ENCODE peak calls at places on chromosomes 7 and 10, in eight cellular contexts. One of them, this sample, is unnamed.

GRCh38 chr10:88850712-88851111 is 932 bp downstream of the ANKRD22 start:
- DNase-seq in colonic mucosa: no peak
- DNase-seq in transverse colon: no peak
- DNase-seq in breast epithelium: no peak
- DNase-seq in WERI-Rb-1: no peak
- DNase-seq in K562: no peak
- DNase-seq in RWPE1: no peak
- DNase-seq in endothelial cell of umbilical vein: no peak
- DNase-seq in this sample: no peak

GRCh38 chr10:51117794-51118193 is 43.5 kb downstream of the PRKG1 start:
- DNase-seq in colonic mucosa: no peak
- DNase-seq in transverse colon: no peak
- DNase-seq in breast epithelium: no peak
- DNase-seq in WERI-Rb-1: no peak
- DNase-seq in K562: no peak
- DNase-seq in RWPE1: no peak
- DNase-seq in endothelial cell of umbilical vein: no peak
- DNase-seq in this sample: no peak

GRCh38 chr10:122571892-122572291 is 11.3 kb downstream of the DMBT1 start:
- DNase-seq in colonic mucosa: no peak
- DNase-seq in transverse colon: no peak
- DNase-seq in breast epithelium: no peak
- DNase-seq in WERI-Rb-1: no peak
- DNase-seq in K562: no peak
- DNase-seq in RWPE1: no peak
- DNase-seq in endothelial cell of umbilical vein: no peak
- DNase-seq in this sample: no peak

GRCh38 chr7:116607299-116607698 is 64.7 kb upstream of the MET start:
- DNase-seq in colonic mucosa: no peak
- DNase-seq in transverse colon: no peak
- DNase-seq in breast epithelium: no peak
- DNase-seq in WERI-Rb-1: no peak
- DNase-seq in K562: no peak
- DNase-seq in RWPE1: no peak
- DNase-seq in endothelial cell of umbilical vein: no peak
- DNase-seq in this sample: no peak

GRCh38 chr10:72261323-72262018 is 12.3 kb upstream of the DDIT4 start:
- DNase-seq in colonic mucosa: peak; percentile 46
- DNase-seq in transverse colon: peak; percentile 35
- DNase-seq in breast epithelium: no peak
- DNase-seq in WERI-Rb-1: no peak
- DNase-seq in K562: peak; percentile 50
- DNase-seq in RWPE1: no peak
- DNase-seq in endothelial cell of umbilical vein: peak; percentile 22
- DNase-seq in this sample: peak; percentile 33

GRCh38 chr10:25933653-25934608 is at the start of gene MYO3A:
- DNase-seq in colonic mucosa: no peak
- DNase-seq in transverse colon: no peak
- DNase-seq in breast epithelium: no peak
- DNase-seq in WERI-Rb-1: peak; percentile 34
- DNase-seq in K562: no peak
- DNase-seq in RWPE1: no peak
- DNase-seq in endothelial cell of umbilical vein: no peak
- DNase-seq in this sample: peak; percentile 44

GRCh38 chr10:18659784-18660561 is 742 bp downstream of the ARL5B start:
- DNase-seq in colonic mucosa: peak; percentile 85
- DNase-seq in transverse colon: peak; percentile 76
- DNase-seq in breast epithelium: peak; percentile 49
- DNase-seq in WERI-Rb-1: no peak
- DNase-seq in K562: peak; percentile 21
- DNase-seq in RWPE1: peak; percentile 59
- DNase-seq in endothelial cell of umbilical vein: no peak
- DNase-seq in this sample: no peak

GRCh38 chr7:54874804-54875203 is 115.8 kb upstream of the SEC61G start:
- DNase-seq in colonic mucosa: no peak
- DNase-seq in transverse colon: no peak
- DNase-seq in breast epithelium: no peak
- DNase-seq in WERI-Rb-1: no peak
- DNase-seq in K562: no peak
- DNase-seq in RWPE1: no peak
- DNase-seq in endothelial cell of umbilical vein: no peak
- DNase-seq in this sample: no peak

GRCh38 chr10:100965820-100966219 is 3.5 kb upstream of the SEMA4G start:
- DNase-seq in colonic mucosa: no peak
- DNase-seq in transverse colon: no peak
- DNase-seq in breast epithelium: no peak
- DNase-seq in WERI-Rb-1: no peak
- DNase-seq in K562: no peak
- DNase-seq in RWPE1: no peak
- DNase-seq in endothelial cell of umbilical vein: no peak
- DNase-seq in this sample: no peak

GRCh38 chr7:63071396-63071795 is 927.3 kb upstream of the ZNF722 start:
- DNase-seq in colonic mucosa: no peak
- DNase-seq in transverse colon: no peak
- DNase-seq in breast epithelium: no peak
- DNase-seq in WERI-Rb-1: no peak
- DNase-seq in K562: no peak
- DNase-seq in RWPE1: no peak
- DNase-seq in endothelial cell of umbilical vein: no peak
- DNase-seq in this sample: no peak

DNA sequence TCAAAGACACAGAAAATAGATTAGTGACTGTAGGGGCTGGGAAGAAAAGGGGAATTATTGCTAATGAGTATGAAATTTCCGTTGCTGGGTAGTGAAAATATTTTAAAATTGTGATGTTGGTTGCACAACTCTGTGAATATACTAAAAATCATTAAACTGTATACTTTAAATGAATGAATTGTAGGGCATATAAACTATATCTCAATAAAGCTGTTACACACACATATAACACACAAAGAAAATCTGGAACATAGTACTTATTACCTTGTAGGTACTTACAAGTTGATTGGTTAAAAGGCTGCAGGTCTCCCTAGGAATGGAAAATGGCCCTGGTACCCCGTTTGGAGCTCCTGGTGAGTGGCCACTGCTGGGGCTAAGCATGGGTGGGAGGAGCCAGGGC is 27.1 kb upstream of the VCL start:
- DNase-seq in colonic mucosa: no peak
- DNase-seq in transverse colon: no peak
- DNase-seq in breast epithelium: no peak
- DNase-seq in WERI-Rb-1: no peak
- DNase-seq in K562: no peak
- DNase-seq in RWPE1: no peak
- DNase-seq in endothelial cell of umbilical vein: no peak
- DNase-seq in this sample: no peak
- TF ChIP-seq CTCF in colonic mucosa: no peak
- TF ChIP-seq CTCF in transverse colon: no peak
- TF ChIP-seq CTCF in breast epithelium: no peak
- TF ChIP-seq CTCF in WERI-Rb-1: no peak
- TF ChIP-seq CTCF in K562: no peak
- TF ChIP-seq CTCF in RWPE1: no peak
- TF ChIP-seq CTCF in endothelial cell of umbilical vein: no peak
- TF ChIP-seq CTCF in this sample: no peak

GRCh38 chr7:82358009-82358578 is 85.5 kb downstream of the CACNA2D1 start:
- DNase-seq in colonic mucosa: no peak
- DNase-seq in transverse colon: no peak
- DNase-seq in breast epithelium: no peak
- DNase-seq in WERI-Rb-1: no peak
- DNase-seq in K562: no peak
- DNase-seq in RWPE1: no peak
- DNase-seq in endothelial cell of umbilical vein: no peak
- DNase-seq in this sample: no peak

GRCh38 chr7:82362129-82362528 is 81.4 kb downstream of the CACNA2D1 start:
- DNase-seq in colonic mucosa: no peak
- DNase-seq in transverse colon: no peak
- DNase-seq in breast epithelium: no peak
- DNase-seq in WERI-Rb-1: no peak
- DNase-seq in K562: no peak
- DNase-seq in RWPE1: no peak
- DNase-seq in endothelial cell of umbilical vein: no peak
- DNase-seq in this sample: no peak

GRCh38 chr7:82360591-82361386 is 82.8 kb downstream of the CACNA2D1 start:
- DNase-seq in colonic mucosa: no peak
- DNase-seq in transverse colon: no peak
- DNase-seq in breast epithelium: no peak
- DNase-seq in WERI-Rb-1: no peak
- DNase-seq in K562: no peak
- DNase-seq in RWPE1: no peak
- DNase-seq in endothelial cell of umbilical vein: no peak
- DNase-seq in this sample: no peak

GRCh38 chr7:82358923-82359322 is 84.7 kb downstream of the CACNA2D1 start:
- DNase-seq in colonic mucosa: no peak
- DNase-seq in transverse colon: no peak
- DNase-seq in breast epithelium: no peak
- DNase-seq in WERI-Rb-1: no peak
- DNase-seq in K562: no peak
- DNase-seq in RWPE1: no peak
- DNase-seq in endothelial cell of umbilical vein: no peak
- DNase-seq in this sample: peak; percentile 54

DNA sequence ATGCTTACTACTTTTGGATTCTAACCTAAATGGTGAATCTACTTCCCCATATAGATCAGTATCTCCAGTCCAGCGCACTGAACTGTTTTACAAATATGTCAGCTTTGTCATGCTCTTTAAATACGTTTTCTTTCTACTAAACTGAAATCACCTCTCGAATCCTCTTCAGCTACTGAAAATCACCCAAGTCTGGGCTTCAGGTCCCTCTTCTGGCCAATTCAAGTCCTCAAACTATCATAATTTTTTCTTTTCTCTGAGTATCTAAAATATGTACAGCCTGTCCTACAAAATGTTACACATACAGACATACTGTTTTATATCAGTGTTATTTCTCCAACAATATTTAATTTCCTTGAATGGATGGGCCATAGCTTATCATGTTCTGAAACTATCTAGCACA is 84.2 kb downstream of the CACNA2D1 start:
- DNase-seq in colonic mucosa: no peak
- DNase-seq in transverse colon: no peak
- DNase-seq in breast epithelium: no peak
- DNase-seq in WERI-Rb-1: no peak
- DNase-seq in K562: no peak
- DNase-seq in RWPE1: no peak
- DNase-seq in endothelial cell of umbilical vein: no peak
- DNase-seq in this sample: no peak
- TF ChIP-seq CTCF in colonic mucosa: no peak
- TF ChIP-seq CTCF in transverse colon: no peak
- TF ChIP-seq CTCF in breast epithelium: no peak
- TF ChIP-seq CTCF in WERI-Rb-1: no peak
- TF ChIP-seq CTCF in K562: no peak
- TF ChIP-seq CTCF in RWPE1: no peak
- TF ChIP-seq CTCF in endothelial cell of umbilical vein: no peak
- TF ChIP-seq CTCF in this sample: no peak

GRCh38 chr7:33127085-33127484 is 2.3 kb upstream of the BBS9 start:
- DNase-seq in colonic mucosa: no peak
- DNase-seq in transverse colon: no peak
- DNase-seq in breast epithelium: no peak
- DNase-seq in WERI-Rb-1: no peak
- DNase-seq in K562: no peak
- DNase-seq in RWPE1: no peak
- DNase-seq in endothelial cell of umbilical vein: no peak
- DNase-seq in this sample: no peak

GRCh38 chr7:33128631-33128989 is 754 bp upstream of the BBS9 start:
- DNase-seq in colonic mucosa: no peak
- DNase-seq in transverse colon: no peak
- DNase-seq in breast epithelium: no peak
- DNase-seq in WERI-Rb-1: no peak
- DNase-seq in K562: no peak
- DNase-seq in RWPE1: no peak
- DNase-seq in endothelial cell of umbilical vein: no peak
- DNase-seq in this sample: no peak

GRCh38 chr7:33129806-33130153 is 416 bp downstream of the BBS9 start:
- DNase-seq in colonic mucosa: no peak
- DNase-seq in transverse colon: no peak
- DNase-seq in breast epithelium: no peak
- DNase-seq in WERI-Rb-1: no peak
- DNase-seq in K562: no peak
- DNase-seq in RWPE1: peak; percentile 20
- DNase-seq in endothelial cell of umbilical vein: no peak
- DNase-seq in this sample: no peak

GRCh38 chr7:33130184-33130583 is 820 bp downstream of the BBS9 start:
- DNase-seq in colonic mucosa: no peak
- DNase-seq in transverse colon: no peak
- DNase-seq in breast epithelium: no peak
- DNase-seq in WERI-Rb-1: peak; percentile 33
- DNase-seq in K562: no peak
- DNase-seq in RWPE1: no peak
- DNase-seq in endothelial cell of umbilical vein: peak; percentile 9
- DNase-seq in this sample: no peak

GRCh38 chr7:33128990-33129805 is at the start of gene BBS9:
- DNase-seq in colonic mucosa: peak; percentile 98
- DNase-seq in transverse colon: peak; percentile 95
- DNase-seq in breast epithelium: peak; percentile 90
- DNase-seq in WERI-Rb-1: peak; percentile 94
- DNase-seq in K562: peak; percentile 97
- DNase-seq in RWPE1: peak; percentile 93
- DNase-seq in endothelial cell of umbilical vein: peak; percentile 96
- DNase-seq in this sample: peak; percentile 97
- TF ChIP-seq CTCF in colonic mucosa: no peak
- TF ChIP-seq CTCF in transverse colon: no peak
- TF ChIP-seq CTCF in breast epithelium: no peak
- TF ChIP-seq CTCF in WERI-Rb-1: no peak
- TF ChIP-seq CTCF in K562: peak; percentile 17
- TF ChIP-seq CTCF in RWPE1: no peak
- TF ChIP-seq CTCF in endothelial cell of umbilical vein: no peak
- TF ChIP-seq CTCF in this sample: no peak

DNA sequence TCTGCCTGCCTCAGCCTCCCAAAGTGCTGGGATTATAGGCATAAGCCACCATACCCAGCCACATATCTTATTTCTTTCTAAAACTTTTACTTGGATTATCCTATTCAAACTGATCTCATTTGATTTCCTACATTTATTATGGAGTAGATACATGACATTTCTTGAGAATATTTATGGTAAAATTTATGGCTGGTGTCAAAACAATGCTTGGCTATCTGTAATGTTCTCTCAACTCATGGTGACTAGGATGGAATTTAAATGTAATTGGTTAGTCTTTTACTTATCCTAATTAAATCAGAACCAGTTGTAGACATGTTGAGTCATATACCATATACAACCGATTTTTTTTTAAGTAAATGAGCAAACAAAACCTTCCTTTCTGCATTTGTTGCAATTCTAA is 4.1 kb downstream of the NUP42 start:
- DNase-seq in colonic mucosa: no peak
- DNase-seq in transverse colon: no peak
- DNase-seq in breast epithelium: no peak
- DNase-seq in WERI-Rb-1: no peak
- DNase-seq in K562: no peak
- DNase-seq in RWPE1: no peak
- DNase-seq in endothelial cell of umbilical vein: no peak
- DNase-seq in this sample: no peak
- TF ChIP-seq CTCF in colonic mucosa: no peak
- TF ChIP-seq CTCF in transverse colon: no peak
- TF ChIP-seq CTCF in breast epithelium: no peak
- TF ChIP-seq CTCF in WERI-Rb-1: no peak
- TF ChIP-seq CTCF in K562: no peak
- TF ChIP-seq CTCF in RWPE1: no peak
- TF ChIP-seq CTCF in endothelial cell of umbilical vein: no peak
- TF ChIP-seq CTCF in this sample: no peak

GRCh38 chr7:133854739-133855138 is 272.4 kb upstream of the LRGUK start:
- DNase-seq in colonic mucosa: no peak
- DNase-seq in transverse colon: no peak
- DNase-seq in breast epithelium: no peak
- DNase-seq in WERI-Rb-1: no peak
- DNase-seq in K562: peak; percentile 28
- DNase-seq in RWPE1: peak; percentile 2
- DNase-seq in endothelial cell of umbilical vein: peak; percentile 60
- DNase-seq in this sample: no peak
- TF ChIP-seq CTCF in colonic mucosa: no peak
- TF ChIP-seq CTCF in transverse colon: peak; percentile 22
- TF ChIP-seq CTCF in breast epithelium: no peak
- TF ChIP-seq CTCF in WERI-Rb-1: peak; percentile 33
- TF ChIP-seq CTCF in K562: no peak
- TF ChIP-seq CTCF in RWPE1: peak; percentile 14
- TF ChIP-seq CTCF in endothelial cell of umbilical vein: no peak
- TF ChIP-seq CTCF in this sample: peak; percentile 58

GRCh38 chr10:132939957-132940790 is 2.2 kb downstream of the CFAP46 start:
- DNase-seq in colonic mucosa: peak; percentile 37
- DNase-seq in transverse colon: peak; percentile 35
- DNase-seq in breast epithelium: no peak
- DNase-seq in WERI-Rb-1: peak; percentile 70
- DNase-seq in K562: peak; percentile 75
- DNase-seq in RWPE1: peak; percentile 50
- DNase-seq in endothelial cell of umbilical vein: peak; percentile 30
- DNase-seq in this sample: peak; percentile 85
- TF ChIP-seq CTCF in colonic mucosa: peak; percentile 80
- TF ChIP-seq CTCF in transverse colon: peak; percentile 70
- TF ChIP-seq CTCF in breast epithelium: no peak
- TF ChIP-seq CTCF in WERI-Rb-1: peak; percentile 81
- TF ChIP-seq CTCF in K562: peak; percentile 77
- TF ChIP-seq CTCF in RWPE1: peak; percentile 29
- TF ChIP-seq CTCF in endothelial cell of umbilical vein: peak; percentile 72
- TF ChIP-seq CTCF in this sample: peak; percentile 77

This sample was measured in glutamatergic neuron.